ENCODE peak calls at places on chromosome 22, in nine cellular contexts. J is fibroblast of lung, E is kidney, I is esophagus squamous epithelium, X is cardiac muscle cell, R is pancreas, V is heart right ventricle, D is trophoblast cell, O is gastrocnemius medialis. C is an unnamed sample.

GRCh38 chr22:20437253-20438065 is at the start of gene SCARF2:
- DNase-seq in O (no peak), J (peak; percentile 57), R (peak; percentile 73), D (no peak), V (peak; percentile 71), X (peak; percentile 82), I (no peak), E (peak; percentile 78), C (no peak)

GRCh38 chr22:42644422-42645340 is 4.3 kb upstream of the ATP5MGL start:
- DNase-seq in O (peak; percentile 59), R (peak; percentile 79), E (no peak), I (no peak), D (no peak), V (peak; percentile 80), J (peak; percentile 42), X (peak; percentile 67), C (no peak)

GRCh38 chr22:30221121-30221992 is 25.2 kb downstream of the LIF start:
- DNase-seq in R (no peak), V (no peak), I (no peak), O (no peak), J (no peak), D (no peak), X (no peak), E (no peak), C (no peak)

GRCh38 chr22:18022851-18023250 is 1.5 kb downstream of the MICAL3 start:
- DNase-seq in X (no peak), D (no peak), E (no peak), I (no peak), R (no peak), J (no peak), O (no peak), V (no peak), C (no peak)

GRCh38 chr22:39525658-39525975 is 5.3 kb downstream of the ATF4 start:
- DNase-seq in V (no peak), E (peak; percentile 75), O (no peak), X (no peak), R (no peak), D (no peak), J (no peak), I (no peak), C (no peak)

GRCh38 chr22:27670701-27671412 is 130.7 kb downstream of the MN1 start:
- DNase-seq in O (peak; percentile 59), I (no peak), J (no peak), E (no peak), X (peak; percentile 44), D (no peak), R (peak; percentile 88), V (peak; percentile 86), C (no peak)

GRCh38 chr22:50626314-50626855 is 1.6 kb downstream of the ARSA start:
- DNase-seq in I (no peak), V (no peak), R (peak; percentile 72), O (no peak), X (no peak), D (no peak), E (peak; percentile 73), J (no peak), C (no peak)

GRCh38 chr22:32208681-32209080 is 3.8 kb upstream of the RFPL2 start:
- DNase-seq in V (no peak), D (no peak), R (no peak), E (no peak), J (no peak), I (no peak), O (no peak), X (no peak), C (no peak)

GRCh38 chr22:19509923-19510322 is 14.3 kb downstream of the CLDN5 start:
- DNase-seq in E (no peak), R (no peak), X (no peak), O (no peak), V (no peak), D (no peak), I (no peak), J (no peak), C (no peak)

GRCh38 chr22:36086170-36086490 is 57.5 kb upstream of the RBFOX2 start:
- DNase-seq in I (no peak), V (no peak), X (no peak), R (no peak), J (no peak), O (no peak), E (no peak), D (peak; percentile 85), C (no peak)

GRCh38 chr22:27880778-27881394 is 38.2 kb downstream of the PITPNB start:
- DNase-seq in J (peak; percentile 89), O (no peak), E (no peak), D (peak; percentile 33), I (no peak), X (peak; percentile 87), R (no peak), V (peak; percentile 68), C (peak; percentile 36)

GRCh38 chr22:18008136-18008535 is 16.2 kb downstream of the MICAL3 start:
- DNase-seq in O (no peak), D (peak; percentile 61), I (no peak), X (no peak), J (no peak), E (no peak), R (no peak), V (no peak), C (no peak)

GRCh38 chr22:38267086-38267485 is 5.7 kb downstream of the TMEM184B start:
- DNase-seq in O (no peak), V (peak; percentile 87), J (no peak), D (no peak), I (no peak), X (peak; percentile 71), R (no peak), E (no peak), C (no peak)

GRCh38 chr22:31579835-31580242 is 82.2 kb downstream of the PISD start:
- DNase-seq in X (no peak), E (no peak), V (no peak), D (no peak), R (no peak), O (no peak), J (no peak), I (no peak), C (no peak)

GRCh38 chr22:32338757-32339156 is 18.9 kb upstream of the RFPL3 start:
- DNase-seq in E (no peak), I (no peak), J (no peak), X (no peak), R (no peak), V (no peak), O (no peak), D (no peak), C (no peak)

GRCh38 chr22:50086526-50086925 is 1.3 kb upstream of the MLC1 start:
- DNase-seq in I (no peak), X (peak; percentile 82), J (peak; percentile 79), D (no peak), V (no peak), R (no peak), E (no peak), O (no peak), C (no peak)

GRCh38 chr22:38467904-38468760 is at the start of gene KDELR3:
- DNase-seq in D (peak; percentile 62), R (peak; percentile 78), J (peak; percentile 55), I (no peak), E (peak; percentile 89), V (peak; percentile 70), O (no peak), X (peak; percentile 85), C (peak; percentile 40)

GRCh38 chr22:39176673-39177455 is 24.4 kb upstream of the CBX7 start:
- DNase-seq in X (no peak), V (no peak), J (no peak), E (peak; percentile 76), R (no peak), D (no peak), I (no peak), O (no peak), C (no peak)

GRCh38 chr22:35266277-35266676 is 9.0 kb downstream of the HMGXB4 start:
- DNase-seq in O (no peak), J (no peak), V (no peak), X (no peak), E (no peak), I (no peak), R (no peak), D (no peak), C (no peak)

GRCh38 chr22:35315141-35315854 is 15.6 kb downstream of the TOM1 start:
- DNase-seq in E (no peak), X (no peak), O (peak; percentile 89), J (no peak), D (no peak), V (no peak), I (no peak), R (no peak), C (no peak)

GRCh38 chr22:20031732-20032406 is 11.0 kb downstream of the TANGO2 start:
- DNase-seq in D (no peak), O (no peak), R (peak; percentile 67), X (no peak), V (no peak), J (no peak), E (no peak), I (no peak), C (no peak)

GRCh38 chr22:23868580-23868979 is 10.9 kb downstream of the SLC2A11 start:
- DNase-seq in O (no peak), I (no peak), J (no peak), V (no peak), R (no peak), D (no peak), X (no peak), E (no peak), C (no peak)
- H3K4me3 ChIP-seq in O (no peak overlapping the region), I (no peak overlapping the region), J (no peak overlapping the region), V (no peak overlapping the region), R (no peak overlapping the region), D (no peak overlapping the region), X (no peak overlapping the region), E (no peak overlapping the region), C (no peak overlapping the region)

GRCh38 chr22:21570398-21570797 is 2.9 kb downstream of the UBE2L3 start:
- DNase-seq in X (no peak), J (no peak), V (no peak), O (no peak), E (no peak), I (no peak), R (no peak), D (no peak), C (no peak)
- H3K4me3 ChIP-seq in X (no peak overlapping the region), J (no peak overlapping the region), V (no peak overlapping the region), O (no peak overlapping the region), E (no peak overlapping the region), I (no peak overlapping the region), R (no peak overlapping the region), D (no peak overlapping the region), C (no peak overlapping the region)

GRCh38 chr22:29203883-29204282 is 1.8 kb upstream of the EMID1 start:
- DNase-seq in O (no peak), X (no peak), J (no peak), R (no peak), E (no peak), I (no peak), V (no peak), D (no peak), C (no peak)
- H3K4me3 ChIP-seq in O (no peak overlapping the region), X (no peak overlapping the region), J (no peak overlapping the region), R (no peak overlapping the region), E (no peak overlapping the region), I (no peak overlapping the region), V (no peak overlapping the region), D (no peak overlapping the region), C (no peak overlapping the region)

GRCh38 chr22:41217553-41218157 is 12.5 kb downstream of the L3MBTL2 start:
- DNase-seq in E (peak; percentile 91), O (peak; percentile 52), R (no peak), J (peak; percentile 96), V (peak; percentile 83), D (no peak), X (peak; percentile 94), I (no peak), C (peak; percentile 57)
- H3K4me3 ChIP-seq in E (no peak overlapping the region), O (no peak overlapping the region), R (no peak overlapping the region), J (no peak overlapping the region), V (no peak overlapping the region), D (no peak overlapping the region), X (no peak overlapping the region), I (peak overlapping the region; percentile 16), C (peak overlapping the region; percentile 21)

C was measured in skeletal muscle cell.